ENCODE peak calls at places on chromosome 7, in six cellular contexts. S is esophagus squamous epithelium, V is astrocyte, P is heart right ventricle, L is A673, U is IMR-90. W is an unnamed sample.

GRCh38 chr7:38744746-38745145 is 113.6 kb upstream of the AMPH start:
- DNase-seq in S (no peak), V (peak; percentile 67), P (no peak), L (no peak), U (peak; percentile 78), W (peak; percentile 17)

GRCh38 chr7:118285358-118285757 is 60.9 kb downstream of the ANKRD7 start:
- DNase-seq in S (no peak), V (no peak), P (no peak), L (no peak), U (no peak), W (no peak)

GRCh38 chr7:119964065-119964464 is 308.9 kb upstream of the KCND2 start:
- DNase-seq in S (no peak), V (no peak), P (no peak), L (no peak), U (no peak), W (no peak)

GRCh38 chr7:28999421-28999820 is 41.3 kb upstream of the TRIL start:
- DNase-seq in S (no peak), V (no peak), P (no peak), L (no peak), U (no peak), W (no peak)

GRCh38 chr7:158274404-158274811 is 313.2 kb downstream of the PTPRN2 start:
- DNase-seq in S (no peak), V (no peak), P (no peak), L (no peak), U (no peak), W (no peak)

GRCh38 chr7:50531401-50531906 is 33.8 kb downstream of the DDC start:
- DNase-seq in S (no peak), V (peak; percentile 26), P (no peak), L (no peak), U (peak; percentile 21), W (no peak)

GRCh38 chr7:101743241-101743994 is 74.0 kb upstream of the CUX1 start:
- DNase-seq in S (no peak), V (peak; percentile 57), P (peak; percentile 54), L (peak; percentile 71), U (peak; percentile 49), W (no peak)

GRCh38 chr7:80508440-80508839 is 3.4 kb downstream of the GNAT3 start:
- DNase-seq in S (no peak), V (peak; percentile 5), P (no peak), L (no peak), U (peak; percentile 52), W (no peak)

GRCh38 chr7:151051108-151051507 is 2.8 kb downstream of the ASIC3 start:
- DNase-seq in S (no peak), V (peak; percentile 53), P (peak; percentile 69), L (peak; percentile 78), U (peak; percentile 77), W (no peak)

GRCh38 chr7:158706710-158707590 is 2.3 kb upstream of the NCAPG2 start:
- DNase-seq in S (no peak), V (no peak), P (no peak), L (no peak), U (no peak), W (no peak)

GRCh38 chr7:9983048-9983447 is 990.6 kb upstream of the PHF14 start:
- DNase-seq in S (no peak), V (no peak), P (no peak), L (no peak), U (no peak), W (no peak)

GRCh38 chr7:36941359-36941758 is 217.1 kb upstream of the AOAH start:
- DNase-seq in S (no peak), V (no peak), P (no peak), L (no peak), U (no peak), W (no peak)

GRCh38 chr7:97868788-97869187 is 3.4 kb downstream of the ASNS start:
- DNase-seq in S (no peak), V (no peak), P (no peak), L (no peak), U (no peak), W (no peak)

GRCh38 chr7:97868314-97868713 is 3.9 kb downstream of the ASNS start:
- DNase-seq in S (no peak), V (no peak), P (no peak), L (no peak), U (no peak), W (no peak)

GRCh38 chr7:97872025-97872669 is at the start of gene ASNS:
- DNase-seq in S (peak; percentile 62), V (peak; percentile 84), P (peak; percentile 87), L (peak; percentile 96), U (peak; percentile 90), W (peak; percentile 58)

GRCh38 chr7:97873606-97874005 is 1.4 kb upstream of the ASNS start:
- DNase-seq in S (no peak), V (no peak), P (no peak), L (no peak), U (no peak), W (no peak)

GRCh38 chr7:97871659-97872024 is 566 bp downstream of the ASNS start:
- DNase-seq in S (no peak), V (no peak), P (no peak), L (no peak), U (no peak), W (no peak)
- H3K4me3 ChIP-seq in S (peak overlapping the region; percentile 60), V (peak overlapping the region; percentile 82), P (peak overlapping the region; percentile 78), L (peak overlapping the region; percentile 73), U (peak overlapping the region; percentile 78), W (peak overlapping the region; percentile 100)

GRCh38 chr7:134453526-134453925 is 5.4 kb downstream of the AKR1B1 start:
- DNase-seq in S (no peak), V (no peak), P (no peak), L (no peak), U (no peak), W (no peak)
- H3K36me3 ChIP-seq in S (peaks cover 9% of the 10 kb centered on the region), V (peaks cover 2% of the 10 kb centered on the region), P (peaks cover 15% of the 10 kb centered on the region), L (peaks cover 3% of the 10 kb centered on the region), U (peaks cover 21% of the 10 kb centered on the region), W (peaks cover 14% of the 10 kb centered on the region)

GRCh38 chr7:78473902-78474301 is 675.3 kb downstream of the PHTF2 start:
- DNase-seq in S (no peak), V (no peak), P (no peak), L (no peak), U (no peak), W (no peak)

GRCh38 chr7:78473011-78473410 is 674.4 kb downstream of the PHTF2 start:
- DNase-seq in S (no peak), V (peak; percentile 8), P (no peak), L (no peak), U (peak; percentile 63), W (no peak)

GRCh38 chr7:78476851-78477405 is 678.4 kb downstream of the PHTF2 start:
- DNase-seq in S (no peak), V (no peak), P (no peak), L (no peak), U (no peak), W (no peak)

GRCh38 chr7:78472519-78472918 is 673.9 kb downstream of the PHTF2 start:
- DNase-seq in S (no peak), V (peak; percentile 52), P (no peak), L (no peak), U (peak; percentile 93), W (peak; percentile 82)
- TF ChIP-seq CTCF in S (no peak), V (no peak), P (no peak), L (no peak), U (no peak), W (no peak)

DNA sequence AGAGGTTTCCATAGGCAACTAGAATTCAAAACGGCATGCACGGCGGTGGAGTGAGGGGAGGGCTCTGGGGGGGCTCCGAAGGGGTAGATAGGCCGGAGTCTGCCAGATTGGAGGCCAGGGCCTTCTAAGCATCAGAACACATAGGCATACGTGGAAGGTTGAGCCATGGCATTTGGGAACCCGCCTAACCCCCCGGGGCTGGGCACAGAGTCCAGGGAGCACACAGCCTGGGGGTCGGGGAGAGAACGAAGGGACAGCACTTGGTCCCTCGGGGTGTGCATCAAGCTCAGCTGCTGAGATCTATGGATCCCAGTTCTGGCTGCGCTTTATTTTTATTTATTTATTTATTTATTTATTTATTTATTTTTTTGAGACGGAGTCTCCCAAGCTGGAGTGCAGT is 89.4 kb upstream of the TNS3 start:
- DNase-seq in S (no peak), V (no peak), P (no peak), L (no peak), U (no peak), W (no peak)
- H3K4me3 ChIP-seq in S (no peak overlapping the region), V (no peak overlapping the region), P (no peak overlapping the region), L (no peak overlapping the region), U (no peak overlapping the region), W (no peak overlapping the region)

GRCh38 chr7:100685049-100685605 is 8.9 kb downstream of the GIGYF1 start:
- DNase-seq in S (no peak), V (no peak), P (no peak), L (no peak), U (no peak), W (no peak)

GRCh38 chr7:100686201-100686821 is 7.7 kb downstream of the GIGYF1 start:
- DNase-seq in S (no peak), V (no peak), P (no peak), L (no peak), U (no peak), W (no peak)

GRCh38 chr7:100684534-100685042 is 9.5 kb downstream of the GIGYF1 start:
- DNase-seq in S (no peak), V (no peak), P (no peak), L (no peak), U (no peak), W (no peak)

GRCh38 chr7:100686822-100687211 is 7.2 kb downstream of the GIGYF1 start:
- DNase-seq in S (no peak), V (no peak), P (no peak), L (no peak), U (no peak), W (no peak)

GRCh38 chr7:100685631-100686145 is 8.4 kb downstream of the GIGYF1 start:
- DNase-seq in S (no peak), V (no peak), P (no peak), L (no peak), U (no peak), W (no peak)
- H3K36me3 ChIP-seq in S (peaks cover 62% of the 10 kb centered on the region), V (peaks cover 7% of the 10 kb centered on the region), P (peaks cover 68% of the 10 kb centered on the region), L (peaks cover 90% of the 10 kb centered on the region), U (peaks cover 77% of the 10 kb centered on the region), W (peaks cover 60% of the 10 kb centered on the region)

W was measured in BJ.